ENCODE peak calls at places on chromosomes 7 and 10, in eight cellular contexts. T, K, W, Z, C, I, M and L are unnamed samples. For H3K4me1, the result is how much of the 10 kb centered on the place peaks cover.

GRCh38 chr7:4861673-4862072 is at the start of gene PAPOLB:
- DNase-seq in K (no peak), M (no peak), I (no peak), W (no peak), C (no peak), Z (no peak), T (no peak), L (no peak)

GRCh38 chr10:70981171-70981836 is 92.9 kb upstream of the PCBD1 start:
- DNase-seq in T (no peak), M (no peak), C (no peak), I (no peak), K (no peak), W (no peak), Z (no peak), L (no peak)

GRCh38 chr7:82173400-82174021 is 270.1 kb downstream of the CACNA2D1 start:
- DNase-seq in K (no peak), I (no peak), W (no peak), T (no peak), M (no peak), Z (no peak), C (no peak), L (no peak)

GRCh38 chr10:5944389-5945202 is 32.7 kb downstream of the IL15RA start:
- DNase-seq in I (no peak), T (peak), C (no peak), Z (peak), K (peak), M (peak), W (peak), L (peak)

GRCh38 chr10:85105614-85106013 is 777.2 kb downstream of the CCSER2 start:
- DNase-seq in M (no peak), T (no peak), C (peak), Z (no peak), W (no peak), I (no peak), K (no peak), L (no peak)

GRCh38 chr10:15725603-15726002 is 5.9 kb upstream of the ITGA8 start:
- DNase-seq in T (peak), M (no peak), K (peak), W (no peak), Z (no peak), C (no peak), I (peak), L (no peak)

GRCh38 chr7:140646931-140647647 is 6.5 kb upstream of the DENND2A start:
- DNase-seq in Z (no peak), T (peak), W (peak), C (peak), K (peak), M (peak), I (peak), L (peak)

GRCh38 chr10:59006511-59007306 is 169.7 kb upstream of the PHYHIPL start:
- DNase-seq in Z (no peak), K (peak), C (no peak), M (no peak), W (peak), I (no peak), T (no peak), L (no peak)

GRCh38 chr7:85634951-85635350 is 448.1 kb upstream of the SEMA3D start:
- DNase-seq in M (no peak), I (no peak), C (no peak), K (no peak), W (no peak), Z (no peak), T (no peak), L (no peak)

GRCh38 chr7:24713039-24713793 is 44.0 kb downstream of the GSDME start:
- DNase-seq in C (peak), Z (no peak), T (no peak), K (no peak), I (no peak), W (no peak), M (no peak), L (no peak)

GRCh38 chr7:34709771-34710170 is 51.8 kb downstream of the NPSR1 start:
- DNase-seq in C (no peak), M (no peak), I (no peak), T (no peak), K (no peak), W (no peak), Z (no peak), L (no peak)

GRCh38 chr7:131034166-131034881 is 293.4 kb upstream of the MKLN1 start:
- DNase-seq in T (no peak), K (no peak), I (no peak), C (no peak), M (no peak), Z (no peak), W (peak), L (no peak)

GRCh38 chr10:68135362-68135761 is 26.1 kb downstream of the MYPN start:
- DNase-seq in W (no peak), T (no peak), M (no peak), Z (no peak), K (no peak), I (no peak), C (no peak), L (no peak)

GRCh38 chr10:116974442-116975005 is 30.5 kb downstream of the SHTN1 start:
- DNase-seq in W (no peak), T (no peak), I (no peak), C (no peak), M (no peak), Z (no peak), K (peak), L (no peak)

GRCh38 chr10:131239926-131240325 is 71.6 kb downstream of the TCERG1L start:
- DNase-seq in C (no peak), K (no peak), M (no peak), T (no peak), Z (no peak), I (no peak), W (peak), L (no peak)

GRCh38 chr7:1193593-1194424 is 33.8 kb upstream of the ZFAND2A start:
- DNase-seq in T (peak), W (no peak), K (peak), Z (peak), I (no peak), M (no peak), C (peak), L (no peak)

GRCh38 chr10:11043446-11044127 is 25.9 kb downstream of the CELF2 start:
- DNase-seq in Z (no peak), T (no peak), I (no peak), K (no peak), M (no peak), C (no peak), W (no peak), L (no peak)

GRCh38 chr10:114380060-114380459 is 24.2 kb downstream of the AFAP1L2 start:
- DNase-seq in I (no peak), Z (peak), W (no peak), K (no peak), T (no peak), C (no peak), M (no peak), L (peak)

GRCh38 chr10:96588601-96589419 is 2.0 kb upstream of the TM9SF3 start:
- DNase-seq in C (no peak), W (no peak), T (no peak), M (no peak), I (no peak), Z (no peak), K (no peak), L (no peak)

GRCh38 chr7:55209366-55209765 is 155.8 kb upstream of the LANCL2 start:
- DNase-seq in M (no peak), Z (no peak), I (no peak), W (no peak), C (no peak), K (no peak), T (no peak), L (no peak)

GRCh38 chr10:34292178-34292565 is 522.9 kb downstream of the PARD3 start:
- DNase-seq in K (no peak), Z (no peak), M (no peak), C (no peak), W (no peak), T (no peak), I (no peak), L (no peak)

GRCh38 chr7:95915731-95916130 is 143.4 kb downstream of the DYNC1I1 start:
- DNase-seq in C (no peak), Z (no peak), I (no peak), M (no peak), K (no peak), W (no peak), T (no peak), L (no peak)

GRCh38 chr10:131131726-131132561 is 179.6 kb downstream of the TCERG1L start:
- DNase-seq in I (no peak), T (no peak), W (peak), C (no peak), K (no peak), M (no peak), Z (no peak), L (no peak)

GRCh38 chr7:157762824-157763223 is 426.0 kb downstream of the DNAJB6 start:
- DNase-seq in W (no peak), M (no peak), I (no peak), C (no peak), Z (no peak), T (no peak), K (no peak), L (no peak)

GRCh38 chr7:135755351-135755753 is 6.7 kb upstream of the FAM180A start:
- DNase-seq in M (no peak), W (no peak), T (no peak), I (no peak), C (no peak), Z (no peak), K (no peak), L (peak)

GRCh38 chr10:69425513-69426298 is 9.0 kb upstream of the TACR2 start:
- DNase-seq in Z (peak), M (peak), K (no peak), T (peak), I (no peak), C (no peak), W (no peak), L (peak)

GRCh38 chr10:43594944-43595589 is 11.2 kb upstream of the ZNF485 start:
- DNase-seq in Z (peak), T (no peak), C (no peak), M (no peak), W (no peak), I (no peak), K (no peak), L (no peak)

GRCh38 chr7:132508724-132509348 is 67.4 kb downstream of the PLXNA4 start:
- DNase-seq in T (no peak), C (no peak), W (no peak), Z (no peak), I (no peak), M (no peak), K (no peak), L (no peak)

GRCh38 chr7:41472427-41473125 is 230.3 kb downstream of the INHBA start:
- DNase-seq in W (no peak), T (no peak), Z (no peak), K (no peak), I (no peak), M (no peak), C (no peak), L (no peak)

GRCh38 chr7:143287935-143288826 is at the start of gene CASP2:
- DNase-seq in Z (peak), I (peak), K (peak), M (peak), C (peak), W (peak), T (peak), L (peak)
- TF ChIP-seq CTCF in Z (peak), I (peak), K (peak), M (peak), C (peak), W (no peak), T (peak), L (peak)

GRCh38 chr10:16967866-16968721 is 150.9 kb upstream of the RSU1 start:
- DNase-seq in T (peak), I (no peak), C (no peak), W (no peak), M (no peak), Z (no peak), K (peak), L (peak)

GRCh38 chr10:16964571-16965241 is 147.5 kb upstream of the RSU1 start:
- DNase-seq in K (no peak), W (no peak), C (no peak), Z (no peak), T (no peak), I (no peak), M (no peak), L (no peak)

GRCh38 chr10:16967000-16967865 is 150.0 kb upstream of the RSU1 start:
- DNase-seq in Z (no peak), M (no peak), I (no peak), C (no peak), T (no peak), K (no peak), W (no peak), L (no peak)

GRCh38 chr10:16965242-16965620 is 148.0 kb upstream of the RSU1 start:
- DNase-seq in Z (no peak), T (no peak), K (no peak), I (no peak), C (no peak), W (no peak), M (no peak), L (no peak)

DNA sequence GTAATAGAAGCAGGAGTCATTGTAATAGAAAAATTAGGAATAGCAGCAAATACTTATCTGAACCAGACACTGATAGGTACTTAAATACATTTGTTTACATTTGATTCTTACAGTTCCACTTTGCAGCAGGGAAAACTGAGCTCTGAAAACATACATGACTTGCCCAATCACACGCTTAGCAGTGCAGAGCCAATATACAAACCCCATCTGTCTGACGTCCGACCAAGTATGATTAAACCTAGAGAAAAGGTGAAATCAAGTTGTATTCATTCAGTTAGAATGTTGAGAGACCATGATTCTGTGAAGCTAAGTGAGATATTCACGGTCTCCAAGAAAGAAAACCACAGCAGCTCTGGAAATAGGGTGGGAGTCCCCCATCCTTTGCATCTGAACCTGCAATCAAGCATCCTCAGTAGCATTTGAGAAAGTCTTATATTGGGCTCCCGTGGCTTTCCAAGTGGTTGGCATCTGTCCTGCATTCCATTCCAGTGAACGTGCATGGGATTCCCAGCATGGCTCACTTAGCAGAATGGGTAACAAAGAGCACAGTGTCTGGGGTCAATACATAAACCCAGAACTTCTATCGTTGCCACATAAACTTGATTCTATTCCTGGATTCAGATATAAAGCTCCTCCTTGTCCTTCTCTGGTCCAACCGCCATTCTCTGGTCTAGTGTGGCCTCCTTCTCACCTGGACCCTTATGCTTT is 148.7 kb upstream of the RSU1 start:
- DNase-seq in I (no peak), C (no peak), W (no peak), M (no peak), Z (no peak), K (peak), T (peak), L (peak)
- TF ChIP-seq EP300 in I (no peak), C (no peak), W (no peak), M (no peak), Z (no peak), K (no peak), T (no peak), L (no peak)

GRCh38 chr7:134729895-134730294 is 49.5 kb upstream of the CALD1 start:
- DNase-seq in I (no peak), Z (no peak), K (no peak), W (no peak), T (no peak), C (no peak), M (no peak), L (peak)
- H3K4me1 ChIP-seq in I (under half), Z (under half), K (under half), W (under half), T (under half), C (under half), M (under half), L (under half)

GRCh38 chr10:7481382-7481765 is 70.5 kb upstream of the SFMBT2 start:
- DNase-seq in C (no peak), T (no peak), W (no peak), M (no peak), K (no peak), Z (no peak), I (no peak), L (no peak)

GRCh38 chr10:7478727-7479457 is 68.1 kb upstream of the SFMBT2 start:
- DNase-seq in T (no peak), K (no peak), I (no peak), Z (no peak), W (no peak), C (no peak), M (no peak), L (no peak)

GRCh38 chr10:7479861-7480598 is 69.2 kb upstream of the SFMBT2 start:
- DNase-seq in I (no peak), Z (no peak), K (no peak), C (no peak), T (no peak), M (no peak), W (no peak), L (no peak)

GRCh38 chr10:7482992-7483391 is 72.2 kb upstream of the SFMBT2 start:
- DNase-seq in T (no peak), W (no peak), Z (no peak), C (no peak), M (no peak), K (no peak), I (no peak), L (no peak)

GRCh38 chr10:7480742-7481381 is 70.0 kb upstream of the SFMBT2 start:
- DNase-seq in T (no peak), C (no peak), I (no peak), K (no peak), W (no peak), Z (no peak), M (no peak), L (no peak)
- TF ChIP-seq CTCF in T (no peak), C (no peak), I (no peak), K (no peak), W (no peak), Z (no peak), M (no peak), L (no peak)

GRCh38 chr10:75038335-75038734 is 73.1 kb upstream of the SAMD8 start:
- DNase-seq in K (no peak), Z (peak), T (no peak), C (no peak), I (no peak), W (peak), M (no peak), L (no peak)

GRCh38 chr10:75034131-75034512 is 77.3 kb upstream of the SAMD8 start:
- DNase-seq in K (no peak), C (no peak), T (no peak), W (no peak), I (no peak), Z (no peak), M (no peak), L (no peak)

GRCh38 chr10:75034714-75035258 is 76.7 kb upstream of the SAMD8 start:
- DNase-seq in I (no peak), W (no peak), M (no peak), C (no peak), T (no peak), K (no peak), Z (no peak), L (no peak)

GRCh38 chr10:75037171-75038153 is 74.0 kb upstream of the SAMD8 start:
- DNase-seq in M (no peak), K (no peak), Z (no peak), W (peak), I (no peak), T (no peak), C (no peak), L (no peak)

DNA sequence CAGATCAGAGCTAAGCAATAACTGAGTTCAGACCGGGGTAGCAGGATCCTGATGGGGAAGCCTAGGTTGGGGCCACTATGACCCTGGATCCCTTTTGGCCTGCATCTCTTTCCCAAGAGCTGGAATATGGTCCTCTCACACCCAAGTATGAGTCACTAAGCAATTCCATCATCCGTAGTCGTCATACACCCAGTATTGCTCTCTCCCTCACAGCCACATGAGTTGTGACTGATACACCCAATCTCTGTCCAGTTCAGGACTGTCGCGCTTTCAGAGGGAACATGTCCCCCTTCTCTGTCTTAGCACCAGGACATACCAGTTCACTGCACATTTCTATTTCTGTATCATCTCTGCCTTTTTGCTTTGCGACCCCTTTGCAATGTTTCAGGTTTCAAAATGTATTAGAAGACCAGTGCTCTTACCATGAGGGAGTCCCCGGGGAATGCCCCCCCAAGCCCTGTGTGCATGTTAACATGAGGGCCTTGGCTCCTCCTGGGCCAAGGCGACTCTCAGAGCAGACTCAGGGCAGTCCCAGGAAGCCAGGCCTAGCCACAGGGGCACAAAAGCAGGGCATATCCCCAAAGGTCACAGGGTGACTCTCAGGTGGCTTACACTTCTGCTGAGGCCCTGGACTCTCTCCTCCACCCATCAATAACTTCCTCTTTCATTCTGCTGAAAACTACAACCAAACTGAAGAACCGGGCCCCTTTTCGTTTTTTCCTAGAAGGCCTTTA is 75.3 kb upstream of the SAMD8 start:
- DNase-seq in I (no peak), K (no peak), W (no peak), M (no peak), T (no peak), Z (no peak), C (no peak), L (no peak)
- TF ChIP-seq EP300 in I (no peak), K (no peak), W (no peak), M (no peak), T (no peak), Z (no peak), C (no peak), L (no peak)

DNA sequence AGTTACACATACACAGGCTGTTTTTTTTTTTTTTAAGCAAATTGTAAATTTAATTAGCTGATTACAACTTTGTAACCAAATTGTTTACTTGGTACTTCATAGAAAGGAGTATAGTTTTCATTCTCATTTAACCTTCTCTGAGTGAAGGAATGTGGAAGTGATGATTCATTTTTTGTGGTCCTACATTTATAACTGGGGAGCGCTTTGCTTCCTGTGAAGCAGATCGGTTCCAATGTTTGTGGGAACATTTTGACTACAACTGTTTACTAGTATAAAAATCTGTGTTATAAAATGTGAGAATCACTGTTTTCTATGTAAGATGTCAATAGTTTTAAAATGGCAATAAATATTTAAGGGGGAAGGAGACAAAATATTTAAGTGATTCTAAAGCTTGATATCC is 57.0 kb downstream of the NXPH1 start:
- DNase-seq in I (no peak), T (no peak), K (no peak), Z (no peak), W (no peak), M (no peak), C (no peak), L (no peak)
- H3K4me1 ChIP-seq in I (under half), T (under half), K (under half), Z (under half), W (under half), M (under half), C (under half), L (under half)

GRCh38 chr7:151059362-151060112 is at the start of gene SLC4A2:
- DNase-seq in Z (peak), M (peak), W (peak), T (peak), C (peak), K (peak), I (peak), L (peak)
- TF ChIP-seq CTCF in Z (peak), M (peak), W (peak), T (peak), C (no peak), K (peak), I (peak), L (no peak)

DNA sequence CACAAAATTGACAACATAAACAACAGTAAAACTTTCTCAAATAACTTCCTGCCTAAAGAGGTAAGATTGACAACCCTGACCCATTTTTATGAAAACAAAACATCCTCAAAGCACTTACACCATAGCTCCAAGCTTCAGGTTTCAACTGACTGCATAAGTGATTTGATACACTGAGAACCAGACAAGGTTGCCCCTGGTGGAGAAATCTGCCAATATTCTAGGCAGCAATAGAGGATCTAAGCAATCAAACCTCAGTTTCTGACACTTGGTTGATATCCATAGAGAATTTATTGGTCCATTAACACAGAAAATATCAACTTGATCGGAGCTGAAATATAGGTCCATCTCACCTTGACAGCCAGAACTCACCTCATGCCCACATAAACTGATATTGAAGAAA is 147.8 kb downstream of the ELAPOR2 start:
- DNase-seq in W (no peak), C (no peak), K (no peak), M (no peak), I (peak), Z (no peak), T (no peak), L (no peak)
- TF ChIP-seq EP300 in W (no peak), C (no peak), K (no peak), M (no peak), I (no peak), Z (no peak), T (no peak), L (no peak)